ENCODE peak calls at places on chromosomes 2 and 18, in nine cellular contexts. I is AG04450, S is body of pancreas, M is AG09309, B is choroid plexus epithelial cell, J is coronary artery, W is lower lobe of right lung, O is cardiac fibroblast, C is left lung. X is an unnamed sample.

GRCh38 chr2:152506843-152507242 is 171.9 kb downstream of the FMNL2 start:
- DNase-seq in I (no peak), S (no peak), M (no peak), B (peak; percentile 89), J (no peak), W (no peak), O (peak; percentile 48), C (no peak), X (no peak)

GRCh38 chr18:67805261-67805660 is 288.7 kb upstream of the DSEL start:
- DNase-seq in I (no peak), S (no peak), M (no peak), B (no peak), J (no peak), W (no peak), O (no peak), C (no peak), X (no peak)

GRCh38 chr2:129428086-129428660 is 551.3 kb upstream of the RAB6C start:
- DNase-seq in I (no peak), S (no peak), M (no peak), B (no peak), J (no peak), W (no peak), O (no peak), C (no peak), X (no peak)

GRCh38 chr2:69054431-69054830 is 41.5 kb downstream of the ANTXR1 start:
- DNase-seq in I (no peak), S (no peak), M (no peak), B (peak; percentile 42), J (no peak), W (no peak), O (peak; percentile 48), C (no peak), X (no peak)

GRCh38 chr2:45691152-45691551 is 39.7 kb downstream of the PRKCE start:
- DNase-seq in I (no peak), S (peak; percentile 47), M (no peak), B (no peak), J (no peak), W (no peak), O (no peak), C (no peak), X (no peak)

GRCh38 chr18:12092398-12093229 is 1.0 kb upstream of the ANKRD62 start:
- DNase-seq in I (no peak), S (peak; percentile 83), M (no peak), B (no peak), J (no peak), W (no peak), O (no peak), C (peak; percentile 63), X (peak; percentile 63)

GRCh38 chr2:224772494-224772893 is 56.3 kb upstream of the CCDC195 start:
- DNase-seq in I (no peak), S (no peak), M (no peak), B (no peak), J (no peak), W (no peak), O (no peak), C (no peak), X (no peak)

GRCh38 chr2:156157670-156158069 is 174.9 kb downstream of the NR4A2 start:
- DNase-seq in I (no peak), S (no peak), M (no peak), B (no peak), J (no peak), W (no peak), O (no peak), C (no peak), X (no peak)

GRCh38 chr18:12307251-12307736 is 747 bp upstream of the TUBB6 start:
- DNase-seq in I (no peak), S (peak; percentile 34), M (peak; percentile 41), B (peak; percentile 82), J (no peak), W (no peak), O (peak; percentile 75), C (no peak), X (peak; percentile 42)

GRCh38 chr2:195559431-195559914 is 97.6 kb upstream of the SLC39A10 start:
- DNase-seq in I (peak; percentile 99), S (no peak), M (peak; percentile 91), B (peak; percentile 96), J (no peak), W (no peak), O (peak; percentile 93), C (no peak), X (peak; percentile 62)

GRCh38 chr2:234565842-234566619 is 69.2 kb upstream of the ARL4C start:
- DNase-seq in I (no peak), S (no peak), M (no peak), B (no peak), J (no peak), W (no peak), O (no peak), C (no peak), X (no peak)

GRCh38 chr2:159584796-159585195 is 31.6 kb downstream of the BAZ2B start:
- DNase-seq in I (no peak), S (no peak), M (no peak), B (no peak), J (no peak), W (no peak), O (no peak), C (no peak), X (no peak)

GRCh38 chr2:117745537-117745936 is 69.0 kb upstream of the DDX18 start:
- DNase-seq in I (no peak), S (no peak), M (no peak), B (no peak), J (no peak), W (no peak), O (no peak), C (no peak), X (no peak)

GRCh38 chr2:163729874-163730273 is 5.9 kb downstream of the FIGN start:
- DNase-seq in I (no peak), S (no peak), M (no peak), B (no peak), J (no peak), W (no peak), O (no peak), C (no peak), X (no peak)

GRCh38 chr2:234257859-234258561 is 207.5 kb downstream of the SPP2 start:
- DNase-seq in I (peak; percentile 89), S (peak; percentile 79), M (peak; percentile 95), B (peak; percentile 98), J (no peak), W (no peak), O (peak; percentile 95), C (no peak), X (peak; percentile 66)

GRCh38 chr2:36287363-36288275 is 68.0 kb upstream of the CRIM1 start:
- DNase-seq in I (peak; percentile 15), S (no peak), M (no peak), B (peak; percentile 48), J (no peak), W (no peak), O (peak; percentile 17), C (no peak), X (no peak)

DNA sequence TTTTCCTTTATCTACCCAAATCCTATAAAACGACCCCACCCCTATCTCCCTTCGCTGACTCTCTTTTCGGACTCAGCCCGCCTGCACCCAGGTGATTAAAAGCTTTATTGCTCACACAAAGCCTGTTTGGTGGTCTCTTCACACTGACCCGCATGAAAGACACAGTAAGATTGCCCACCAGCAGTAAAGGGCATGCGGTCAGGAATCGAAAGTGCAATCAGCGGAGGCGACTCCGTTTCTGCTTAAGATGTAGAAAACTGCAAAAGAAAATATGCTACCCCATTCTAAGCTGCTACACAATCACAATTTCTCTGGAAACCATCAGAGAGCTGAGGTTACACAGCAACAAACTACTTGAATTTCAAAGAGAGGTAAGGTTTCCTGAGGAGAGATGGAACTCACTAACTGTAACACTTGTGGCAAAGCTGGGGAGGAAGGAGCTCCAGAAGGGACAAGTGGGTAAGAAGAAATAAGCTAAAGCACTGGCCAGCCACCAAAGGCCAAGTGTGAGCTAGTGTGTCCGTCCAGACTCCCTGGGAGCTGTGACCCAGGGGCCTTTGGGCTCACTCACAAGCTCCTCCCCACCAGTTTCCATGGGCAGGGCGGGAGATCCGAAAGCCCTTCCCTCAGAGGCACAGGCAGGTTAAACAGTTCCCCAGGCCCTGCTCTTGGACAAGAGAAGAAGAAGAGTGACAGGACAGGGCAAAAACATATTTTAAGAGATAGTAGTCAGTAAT is 72.8 kb upstream of the TGFA start:
- DNase-seq in I (no peak), S (no peak), M (no peak), B (no peak), J (no peak), W (no peak), O (no peak), C (no peak), X (no peak)
- H3K4me3 ChIP-seq in I (no peak overlapping the region), S (no peak overlapping the region), M (no peak overlapping the region), B (no peak overlapping the region), J (no peak overlapping the region), W (no peak overlapping the region), O (no peak overlapping the region), C (no peak overlapping the region), X (no peak overlapping the region)

GRCh38 chr2:174350018-174350417 is 15.3 kb downstream of the SP9 start:
- DNase-seq in I (no peak), S (no peak), M (no peak), B (peak; percentile 51), J (no peak), W (no peak), O (no peak), C (no peak), X (no peak)
- TF ChIP-seq CTCF in I (peak; percentile 56), S (no peak), M (peak; percentile 44), B (peak; percentile 59), J (peak; percentile 13), W (no peak), O (peak; percentile 38), C (no peak), X (no peak)

DNA sequence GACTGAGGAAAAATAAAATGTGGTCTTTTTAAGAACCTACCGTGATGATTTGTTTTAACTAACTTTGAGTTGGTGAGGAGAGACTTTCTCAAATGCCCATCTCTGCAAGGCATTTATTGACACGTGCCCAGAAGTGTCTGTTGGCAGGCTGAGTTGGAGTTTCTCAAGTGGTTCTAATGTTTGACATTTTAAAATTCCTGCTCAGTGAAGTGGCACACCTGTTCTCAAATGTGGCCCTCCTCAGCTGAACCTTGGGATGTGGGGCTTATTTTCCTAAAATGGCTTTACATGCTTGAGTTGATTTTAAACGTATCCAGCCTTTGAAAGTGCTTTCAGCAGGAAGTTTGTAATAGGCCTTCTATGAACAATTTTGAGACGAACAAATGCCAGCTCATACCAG is 876 bp upstream of the CAVIN2 start:
- DNase-seq in I (no peak), S (no peak), M (no peak), B (no peak), J (no peak), W (no peak), O (no peak), C (no peak), X (no peak)
- H3K4me3 ChIP-seq in I (no peak overlapping the region), S (no peak overlapping the region), M (no peak overlapping the region), B (no peak overlapping the region), J (no peak overlapping the region), W (peak overlapping the region; percentile 72), O (no peak overlapping the region), C (no peak overlapping the region), X (peak overlapping the region; percentile 53)

DNA sequence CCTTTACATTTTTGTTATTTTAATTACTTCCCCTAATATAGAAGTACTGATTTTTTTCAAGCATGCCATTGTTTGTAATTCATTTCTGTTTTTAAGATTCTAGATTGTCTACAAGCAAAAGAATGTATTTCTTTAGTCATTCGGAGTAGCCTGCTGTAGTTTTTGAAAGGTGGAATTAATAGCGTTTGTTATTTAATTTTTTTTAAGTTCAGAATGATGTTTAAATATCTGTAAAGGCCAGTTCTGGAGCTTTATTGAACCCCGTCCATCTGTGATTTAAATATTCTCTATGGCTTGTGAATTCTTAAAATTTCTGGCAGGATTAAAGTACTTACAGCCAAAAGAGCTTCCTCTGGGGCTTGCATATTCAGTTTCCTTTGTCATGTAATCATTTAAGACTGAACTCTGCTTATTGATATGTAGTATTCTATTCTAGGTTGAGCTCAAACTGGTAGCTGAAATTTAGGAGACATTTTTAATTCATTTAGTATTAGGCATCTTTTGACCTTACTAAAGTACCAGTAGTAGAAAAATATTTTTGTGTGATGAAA is 5.2 kb downstream of the TGIF1 start:
- DNase-seq in I (no peak), S (no peak), M (no peak), B (no peak), J (no peak), W (no peak), O (no peak), C (no peak), X (no peak)
- TF ChIP-seq CTCF in I (no peak), S (no peak), M (no peak), B (no peak), J (no peak), W (no peak), O (no peak), C (no peak), X (no peak)

X was measured in transverse colon.